ENCODE peak calls at places on chromosomes 13 and 19, in seven cellular contexts. Z is IMR-90, Q is vagina, U is breast epithelium, J is heart left ventricle, G is tibial nerve, L is adrenal gland. X is an unnamed sample.

GRCh38 chr13:47289578-47289977 is 392.7 kb upstream of the HTR2A start:
- DNase-seq in Z (no peak), Q (no peak), U (no peak), J (no peak), G (no peak), L (no peak), X (no peak)

GRCh38 chr13:47897411-47898050 is 103.5 kb downstream of the SUCLA2 start:
- DNase-seq in Z (peak; percentile 36), Q (no peak), U (peak; percentile 33), J (no peak), G (no peak), L (no peak), X (no peak)

GRCh38 chr13:44662515-44662914 is 86.4 kb upstream of the TSC22D1 start:
- DNase-seq in Z (no peak), Q (no peak), U (no peak), J (no peak), G (no peak), L (no peak), X (no peak)

GRCh38 chr19:39916851-39917396 is 17.5 kb downstream of the FCGBP start:
- DNase-seq in Z (no peak), Q (peak; percentile 70), U (no peak), J (no peak), G (no peak), L (peak; percentile 19), X (no peak)

GRCh38 chr19:34667349-34668076 is 9.4 kb downstream of the SCGB2B2 start:
- DNase-seq in Z (peak; percentile 27), Q (no peak), U (no peak), J (no peak), G (no peak), L (peak; percentile 39), X (no peak)

GRCh38 chr19:9528757-9529336 is 9.6 kb downstream of the ZNF426 start:
- DNase-seq in Z (peak; percentile 9), Q (no peak), U (no peak), J (no peak), G (no peak), L (no peak), X (no peak)

GRCh38 chr13:49908637-49909036 is 27.5 kb downstream of the SPRYD7 start:
- DNase-seq in Z (no peak), Q (no peak), U (no peak), J (no peak), G (no peak), L (no peak), X (no peak)

GRCh38 chr13:49499889-49500660 is 4.3 kb downstream of the PHF11 start:
- DNase-seq in Z (peak; percentile 90), Q (no peak), U (no peak), J (no peak), G (no peak), L (no peak), X (no peak)

GRCh38 chr13:30735025-30735967 is at the start of gene ALOX5AP:
- DNase-seq in Z (no peak), Q (no peak), U (no peak), J (no peak), G (no peak), L (no peak), X (no peak)

GRCh38 chr13:43273362-43273761 is 250.0 kb downstream of the DNAJC15 start:
- DNase-seq in Z (peak; percentile 59), Q (no peak), U (no peak), J (no peak), G (no peak), L (no peak), X (no peak)

GRCh38 chr19:47003611-47003935 is 16.1 kb upstream of the NPAS1 start:
- DNase-seq in Z (peak; percentile 10), Q (no peak), U (no peak), J (no peak), G (no peak), L (no peak), X (no peak)
- TF ChIP-seq POLR2A in Z (no peak), Q (no peak), U (no peak), J (no peak), G (no peak), L (no peak), X (no peak)

DNA sequence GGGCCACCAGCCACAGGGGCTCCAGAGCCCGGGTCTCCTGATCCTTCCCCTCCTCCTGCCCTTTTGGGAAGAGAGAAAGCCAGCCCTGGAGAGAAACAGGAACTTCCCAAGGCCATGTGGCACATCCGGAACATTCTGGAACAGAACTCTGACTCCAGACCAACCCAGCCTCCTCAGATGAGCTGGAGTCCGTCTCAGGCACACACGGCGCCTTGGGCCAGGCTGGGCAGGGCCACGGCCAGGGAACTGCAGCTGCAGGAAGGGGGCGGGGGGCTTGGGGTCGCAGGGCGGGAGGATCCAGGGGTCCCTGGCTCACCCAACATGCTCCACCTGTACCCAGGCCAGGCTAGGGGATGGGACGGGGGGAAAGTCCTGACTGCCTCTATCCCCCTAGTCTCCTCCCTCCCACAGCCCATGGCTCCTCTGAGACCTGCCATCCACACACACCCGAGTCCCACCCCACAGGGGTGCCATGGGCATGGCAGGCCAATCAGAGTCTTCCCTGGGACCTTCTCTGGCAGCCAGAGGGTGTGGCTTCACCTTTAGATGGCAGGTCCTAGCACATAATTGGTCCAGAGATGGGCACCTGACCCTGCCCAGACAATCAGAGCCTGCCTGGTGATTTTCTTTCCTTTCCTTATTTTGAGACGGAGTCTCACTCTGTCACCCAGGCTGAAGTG is 22.9 kb downstream of the SBNO2 start:
- DNase-seq in Z (no peak), Q (no peak), U (no peak), J (no peak), G (no peak), L (no peak), X (no peak)
- H3K4me1 ChIP-seq in Z (peaks cover 16% of the 10 kb centered on the region), Q (peaks cover 71% of the 10 kb centered on the region), U (peaks cover 24% of the 10 kb centered on the region), J (peaks cover 43% of the 10 kb centered on the region), G (no peaks in the 10 kb centered on the region), L (peaks cover 37% of the 10 kb centered on the region), X (peaks cover 49% of the 10 kb centered on the region)

DNA sequence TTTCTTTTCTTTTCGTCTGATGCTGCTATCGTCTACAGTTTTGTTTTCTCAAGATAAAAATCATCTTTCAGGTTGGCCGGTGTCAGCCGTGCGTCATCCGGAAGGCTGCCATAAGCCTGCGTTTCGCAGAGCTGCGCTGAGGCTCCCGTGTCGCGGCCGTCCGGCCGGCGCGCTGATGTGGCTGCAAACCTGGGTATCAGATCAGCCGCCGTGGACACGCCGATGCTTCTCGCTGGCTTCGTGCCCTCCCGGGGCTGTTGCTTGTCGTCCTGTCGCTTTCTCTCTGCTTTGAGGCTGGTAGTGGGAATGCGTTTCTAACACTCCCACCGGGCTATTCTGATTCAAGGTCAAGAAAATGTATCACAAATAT is 45.9 kb upstream of the TFDP1 start:
- DNase-seq in Z (no peak), Q (no peak), U (no peak), J (no peak), G (no peak), L (no peak), X (no peak)
- H3K4me3 ChIP-seq in Z (no peak overlapping the region), Q (no peak overlapping the region), U (no peak overlapping the region), J (no peak overlapping the region), G (no peak overlapping the region), L (no peak overlapping the region), X (no peak overlapping the region)

GRCh38 chr19:18319591-18320135 is 3.2 kb downstream of the LSM4 start:
- DNase-seq in Z (no peak), Q (no peak), U (no peak), J (no peak), G (no peak), L (no peak), X (no peak)
- TF ChIP-seq POLR2A in Z (no peak), Q (no peak), U (no peak), J (no peak), G (no peak), L (no peak), X (no peak)

GRCh38 chr19:13154241-13154778 is 4.1 kb downstream of the IER2 start:
- DNase-seq in Z (peak; percentile 95), Q (no peak), U (peak; percentile 96), J (peak; percentile 95), G (peak; percentile 85), L (peak; percentile 96), X (peak; percentile 75)
- H3K4me1 ChIP-seq in Z (peaks cover 12% of the 10 kb centered on the region), Q (peaks cover 24% of the 10 kb centered on the region), U (peaks cover 9% of the 10 kb centered on the region), J (peaks cover 4% of the 10 kb centered on the region), G (peaks cover 3% of the 10 kb centered on the region), L (peaks cover 16% of the 10 kb centered on the region), X (peaks cover 34% of the 10 kb centered on the region)

DNA sequence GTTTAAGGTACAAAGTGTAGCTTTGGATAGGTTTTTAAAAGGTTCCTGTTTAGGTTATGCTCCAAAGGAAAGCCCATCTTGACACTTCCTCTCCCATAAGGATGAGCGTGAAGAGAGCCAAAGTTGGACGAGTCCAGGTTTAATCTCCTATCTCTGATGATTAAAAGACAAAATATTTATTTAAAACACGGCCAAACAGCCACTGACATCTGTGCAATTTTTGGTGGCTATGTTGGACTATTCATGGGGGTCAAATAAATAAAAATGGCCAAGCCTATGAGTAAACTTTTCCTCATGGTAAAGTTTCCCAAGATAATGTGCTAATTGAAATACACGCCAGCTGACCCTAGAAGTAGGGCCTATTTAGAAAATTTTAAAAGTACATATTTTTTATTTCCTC is 69.0 kb upstream of the DOCK9 start:
- DNase-seq in Z (no peak), Q (no peak), U (no peak), J (no peak), G (no peak), L (no peak), X (no peak)
- H3K4me3 ChIP-seq in Z (no peak overlapping the region), Q (no peak overlapping the region), U (no peak overlapping the region), J (no peak overlapping the region), G (no peak overlapping the region), L (no peak overlapping the region), X (no peak overlapping the region)

DNA sequence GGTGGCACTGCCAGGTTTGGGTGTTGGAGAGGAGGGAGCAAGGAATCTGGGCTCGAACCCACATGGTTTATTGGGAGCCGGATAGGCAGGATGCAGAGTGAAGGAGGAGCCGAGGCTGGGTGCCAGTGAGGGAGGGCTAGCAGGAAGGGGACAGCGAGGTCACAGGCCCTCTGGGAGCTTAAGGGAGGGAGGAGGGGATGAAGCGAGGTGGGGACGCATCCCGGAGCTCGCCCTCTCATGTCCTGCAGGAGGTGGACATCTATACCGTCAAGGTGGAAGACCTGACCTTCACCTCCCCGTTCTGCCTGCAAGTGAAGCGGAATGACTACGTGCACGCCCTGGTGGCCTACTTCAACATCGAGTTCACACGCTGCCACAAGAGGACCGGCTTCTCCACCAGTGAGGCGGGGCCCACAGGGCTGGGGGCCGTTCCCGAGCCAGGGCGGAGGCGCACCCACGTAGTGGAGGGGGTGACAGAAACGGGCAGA is 3.5 kb upstream of the ADM5 start:
- DNase-seq in Z (no peak), Q (no peak), U (no peak), J (no peak), G (no peak), L (peak; percentile 52), X (no peak)
- TF ChIP-seq POLR2A in Z (no peak), Q (no peak), U (no peak), J (no peak), G (no peak), L (no peak), X (no peak)

GRCh38 chr19:15298847-15299567 is 33.3 kb downstream of the BRD4 start:
- DNase-seq in Z (no peak), Q (no peak), U (no peak), J (no peak), G (no peak), L (no peak), X (no peak)
- H3K4me1 ChIP-seq in Z (peaks cover 55% of the 10 kb centered on the region), Q (peaks cover 94% of the 10 kb centered on the region), U (peaks cover 32% of the 10 kb centered on the region), J (peaks cover 65% of the 10 kb centered on the region), G (peaks cover 7% of the 10 kb centered on the region), L (peaks cover 35% of the 10 kb centered on the region), X (peaks cover 96% of the 10 kb centered on the region)

GRCh38 chr19:47422417-47423163 is 3.3 kb upstream of the MEIS3 start:
- DNase-seq in Z (no peak), Q (no peak), U (no peak), J (no peak), G (no peak), L (no peak), X (no peak)
- H3K4me3 ChIP-seq in Z (no peak overlapping the region), Q (no peak overlapping the region), U (no peak overlapping the region), J (no peak overlapping the region), G (no peak overlapping the region), L (no peak overlapping the region), X (no peak overlapping the region)

X was measured in gastrocnemius medialis.